ENCODE peak calls at places on chromosome 1, in seven cellular contexts. F, G, D, W, L, O and H are unnamed samples.

GRCh38 chr1:185016880-185017279 is 28.5 kb upstream of the RNF2 start:
- DNase-seq in L (no peak), D (no peak), F (no peak), W (peak; percentile 7), G (peak; percentile 17), O (peak; percentile 3), H (peak; percentile 20)

GRCh38 chr1:210607361-210607760 is 278.7 kb downstream of the HHAT start:
- DNase-seq in F (no peak), G (no peak), L (no peak), W (no peak), D (no peak), O (no peak), H (no peak)

GRCh38 chr1:20385630-20386029 is 95.0 kb downstream of the VWA5B1 start:
- DNase-seq in D (no peak), F (no peak), L (no peak), G (no peak), W (no peak), O (no peak), H (no peak)

GRCh38 chr1:190067592-190067991 is 410.1 kb downstream of the BRINP3 start:
- DNase-seq in O (peak; percentile 84), W (peak; percentile 3), D (no peak), L (peak; percentile 42), F (no peak), G (peak; percentile 1), H (peak; percentile 49)

GRCh38 chr1:184818646-184819045 is 64.0 kb upstream of the EDEM3 start:
- DNase-seq in L (no peak), D (no peak), O (no peak), W (no peak), F (no peak), G (no peak), H (no peak)

GRCh38 chr1:152111515-152111968 is 3.7 kb downstream of the TCHH start:
- DNase-seq in G (peak; percentile 64), F (no peak), L (no peak), W (peak; percentile 38), O (peak; percentile 64), D (no peak), H (peak; percentile 75)

GRCh38 chr1:239572183-239572582 is 185.8 kb downstream of the CHRM3 start:
- DNase-seq in W (no peak), G (no peak), D (no peak), F (no peak), L (no peak), O (no peak), H (no peak)

GRCh38 chr1:30745156-30745833 is 12.3 kb downstream of the LAPTM5 start:
- DNase-seq in G (no peak), O (no peak), D (no peak), F (no peak), W (no peak), L (no peak), H (no peak)

GRCh38 chr1:204357551-204357950 is 2.2 kb downstream of the PLEKHA6 start:
- DNase-seq in L (no peak), O (peak; percentile 33), W (peak; percentile 48), F (no peak), G (no peak), D (no peak), H (peak; percentile 34)

GRCh38 chr1:51567653-51568052 is 48.6 kb upstream of the EPS15 start:
- DNase-seq in O (peak; percentile 93), D (no peak), G (peak; percentile 95), W (peak; percentile 86), F (no peak), L (peak; percentile 28), H (peak; percentile 85)

GRCh38 chr1:5632814-5633213 is 359.4 kb downstream of the NPHP4 start:
- DNase-seq in O (no peak), W (no peak), F (no peak), D (no peak), G (no peak), L (no peak), H (no peak)

GRCh38 chr1:247517795-247518612 is 18.2 kb downstream of the OR2C3 start:
- DNase-seq in D (no peak), W (no peak), L (no peak), G (no peak), F (no peak), O (no peak), H (peak; percentile 40)

GRCh38 chr1:174815036-174815435 is 184.7 kb upstream of the CACYBP start:
- DNase-seq in D (no peak), W (peak; percentile 4), G (peak; percentile 47), L (peak; percentile 57), O (peak; percentile 46), F (peak; percentile 64), H (peak; percentile 91)

GRCh38 chr1:183635112-183635605 is 424 bp downstream of the ARPC5 start:
- DNase-seq in D (peak; percentile 30), W (peak; percentile 34), O (no peak), F (no peak), L (no peak), G (peak; percentile 34), H (no peak)

GRCh38 chr1:67274623-67275325 is 32.9 kb upstream of the IL12RB2 start:
- DNase-seq in G (no peak), D (no peak), L (no peak), W (no peak), F (no peak), O (no peak), H (no peak)

GRCh38 chr1:69129538-69129937 is 438.2 kb upstream of the LRRC7 start:
- DNase-seq in G (no peak), L (no peak), O (no peak), F (no peak), W (no peak), D (no peak), H (no peak)

GRCh38 chr1:110495926-110496600 is 22.9 kb downstream of the KCNA10 start:
- DNase-seq in W (peak; percentile 84), O (peak; percentile 70), F (peak; percentile 43), L (peak; percentile 12), D (peak; percentile 86), G (peak; percentile 76), H (peak; percentile 83)

GRCh38 chr1:21524220-21524619 is 15.0 kb downstream of the ALPL start:
- DNase-seq in F (no peak), L (no peak), D (no peak), O (no peak), G (no peak), W (no peak), H (no peak)

GRCh38 chr1:209685835-209686234 is 10.6 kb downstream of the G0S2 start:
- DNase-seq in L (no peak), F (no peak), G (no peak), W (no peak), D (no peak), O (no peak), H (no peak)

GRCh38 chr1:245991266-245991665 is 515.8 kb downstream of the SMYD3 start:
- DNase-seq in W (no peak), L (no peak), O (no peak), G (no peak), F (no peak), D (no peak), H (no peak)

GRCh38 chr1:8517579-8518489 is 199.9 kb downstream of the SLC45A1 start:
- DNase-seq in W (peak; percentile 72), O (peak; percentile 46), F (no peak), L (no peak), D (no peak), G (no peak), H (no peak)

GRCh38 chr1:13590486-13590885 is 6.9 kb downstream of the PDPN start:
- DNase-seq in L (no peak), G (no peak), W (no peak), D (no peak), O (peak; percentile 11), F (no peak), H (peak; percentile 51)

GRCh38 chr1:110686188-110686587 is 11.4 kb upstream of the KCNA3 start:
- DNase-seq in D (no peak), L (no peak), O (no peak), G (no peak), F (no peak), W (no peak), H (no peak)

GRCh38 chr1:33244809-33245186 is 11.5 kb upstream of the ZNF362 start:
- DNase-seq in F (no peak), O (no peak), W (no peak), G (no peak), L (no peak), D (no peak), H (no peak)

GRCh38 chr1:245829861-245830260 is 675.1 kb downstream of the KIF26B start:
- DNase-seq in O (no peak), W (no peak), F (no peak), L (no peak), D (no peak), G (no peak), H (no peak)